ENCODE peak calls at places on chromosome 20, in four cellular contexts. J is cardiac muscle cell, Y is endothelial cell, R is stomach. A is an unnamed sample.

GRCh38 chr20:1813101-1813529 is 82.1 kb upstream of the SIRPA start:
- DNase-seq in J (peak; percentile 80), Y (no peak), R (peak; percentile 60), A (peak; percentile 29)

GRCh38 chr20:58843128-58843556 is 7.6 kb downstream of the GNAS-AS1 start:
- DNase-seq in J (no peak), Y (no peak), R (no peak), A (no peak)

GRCh38 chr20:41308726-41309413 is 8.7 kb downstream of the ZHX3 start:
- DNase-seq in J (peak; percentile 82), Y (no peak), R (no peak), A (no peak)

GRCh38 chr20:3081641-3082040 is 2.9 kb downstream of the AVP start:
- DNase-seq in J (no peak), Y (no peak), R (no peak), A (no peak)

GRCh38 chr20:46651091-46651962 is at the start of gene SLC13A3:
- DNase-seq in J (peak; percentile 23), Y (peak; percentile 30), R (peak; percentile 46), A (no peak)

GRCh38 chr20:51565741-51566140 is 23.2 kb upstream of the NFATC2 start:
- DNase-seq in J (peak; percentile 8), Y (no peak), R (no peak), A (no peak)

GRCh38 chr20:58137236-58137635 is 91.2 kb downstream of the ANKRD60 start:
- DNase-seq in J (no peak), Y (no peak), R (no peak), A (no peak)

GRCh38 chr20:58470336-58470978 is 44.7 kb downstream of the APCDD1L start:
- DNase-seq in J (no peak), Y (no peak), R (no peak), A (no peak)

GRCh38 chr20:37342231-37343177 is 3.4 kb upstream of the SRC start:
- DNase-seq in J (peak; percentile 9), Y (no peak), R (no peak), A (no peak)

GRCh38 chr20:53934421-53935352 is 135.7 kb downstream of the BCAS1 start:
- DNase-seq in J (peak; percentile 90), Y (peak; percentile 44), R (no peak), A (no peak)

GRCh38 chr20:50153153-50153499 is 397 bp downstream of the PEDS1 start:
- DNase-seq in J (no peak), Y (no peak), R (no peak), A (no peak)

GRCh38 chr20:51385941-51386530 is 156.5 kb downstream of the NFATC2 start:
- DNase-seq in J (peak; percentile 62), Y (peak; percentile 52), R (no peak), A (peak; percentile 51)

GRCh38 chr20:33709905-33710541 is 10.1 kb downstream of the PXMP4 start:
- DNase-seq in J (no peak), Y (no peak), R (no peak), A (no peak)

GRCh38 chr20:47054945-47055344 is 160.3 kb downstream of the EYA2 start:
- DNase-seq in J (no peak), Y (no peak), R (no peak), A (no peak)

GRCh38 chr20:62367483-62368302 is 581 bp upstream of the LAMA5 start:
- DNase-seq in J (peak; percentile 36), Y (no peak), R (peak; percentile 60), A (no peak)

GRCh38 chr20:12056836-12057235 is 139.1 kb downstream of the BTBD3 start:
- DNase-seq in J (peak; percentile 51), Y (no peak), R (no peak), A (no peak)

GRCh38 chr20:58102744-58103516 is 125.5 kb downstream of the ANKRD60 start:
- DNase-seq in J (no peak), Y (no peak), R (no peak), A (no peak)

GRCh38 chr20:47529840-47530239 is 28.2 kb downstream of the NCOA3 start:
- DNase-seq in J (peak; percentile 69), Y (no peak), R (no peak), A (no peak)

GRCh38 chr20:39878809-39879208 is 810.2 kb downstream of the MAFB start:
- DNase-seq in J (no peak), Y (no peak), R (no peak), A (no peak)

GRCh38 chr20:3749689-3750639 is 17.5 kb downstream of the HSPA12B start:
- DNase-seq in J (no peak), Y (peak; percentile 80), R (peak; percentile 39), A (peak; percentile 29)

GRCh38 chr20:11716239-11716944 is 201.3 kb upstream of the BTBD3 start:
- DNase-seq in J (peak; percentile 57), Y (peak; percentile 48), R (no peak), A (peak; percentile 20)

GRCh38 chr20:36390719-36391415 is 84.7 kb downstream of the DLGAP4 start:
- DNase-seq in J (no peak), Y (no peak), R (no peak), A (no peak)

GRCh38 chr20:20005381-20005780 is 11.8 kb upstream of the NAA20 start:
- DNase-seq in J (no peak), Y (no peak), R (no peak), A (no peak)

GRCh38 chr20:10115021-10115420 is 80.2 kb downstream of the ANKEF1 start:
- DNase-seq in J (peak; percentile 62), Y (no peak), R (no peak), A (no peak)

GRCh38 chr20:2871111-2871465 is 2.2 kb upstream of the PTPRA start:
- DNase-seq in J (peak; percentile 27), Y (no peak), R (no peak), A (no peak)

GRCh38 chr20:61899971-61900370 is 165.7 kb downstream of the TAF4 start:
- DNase-seq in J (no peak), Y (no peak), R (no peak), A (no peak)

GRCh38 chr20:4664691-4665360 is 56.9 kb upstream of the PRND start:
- DNase-seq in J (no peak), Y (no peak), R (no peak), A (no peak)

GRCh38 chr20:63494420-63495166 is 4.3 kb downstream of the EEF1A2 start:
- DNase-seq in J (no peak), Y (no peak), R (no peak), A (no peak)

GRCh38 chr20:34083137-34083536 is 28.9 kb downstream of the EIF2S2 start:
- DNase-seq in J (peak; percentile 98), Y (no peak), R (peak; percentile 75), A (peak; percentile 85)

GRCh38 chr20:41316602-41317535 is 662 bp downstream of the ZHX3 start:
- DNase-seq in J (peak; percentile 76), Y (peak; percentile 67), R (peak; percentile 75), A (peak; percentile 65)

GRCh38 chr20:49293122-49293521 is 15.3 kb upstream of the ZNFX1 start:
- DNase-seq in J (no peak), Y (no peak), R (no peak), A (no peak)

GRCh38 chr20:5657190-5657872 is 92.9 kb upstream of the SHLD1 start:
- DNase-seq in J (peak; percentile 99), Y (peak; percentile 4), R (no peak), A (peak; percentile 30)

GRCh38 chr20:20201639-20202038 is 149.3 kb downstream of the CFAP61 start:
- DNase-seq in J (no peak), Y (no peak), R (no peak), A (no peak)

DNA sequence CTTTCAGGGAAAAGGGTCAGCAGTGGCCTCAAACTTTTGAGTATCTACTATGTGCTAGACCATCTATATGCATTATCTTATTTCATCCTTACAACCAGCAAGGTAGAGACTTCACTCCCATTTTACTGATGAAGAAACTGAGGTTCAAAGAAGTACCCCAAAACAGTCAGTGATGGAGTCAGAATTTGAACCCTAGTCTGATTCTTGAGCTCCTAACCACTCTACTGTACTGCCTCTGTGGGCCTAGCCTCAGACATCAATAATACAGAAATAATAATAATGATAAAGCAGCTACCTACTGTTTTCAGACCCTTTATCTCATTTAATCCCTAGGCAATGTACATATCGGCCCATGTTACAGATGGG is 8.4 kb downstream of the ADA start:
- DNase-seq in J (no peak), Y (no peak), R (no peak), A (no peak)
- TF ChIP-seq CTCF in J (no peak), Y (no peak), R (no peak), A (no peak)

GRCh38 chr20:8443464-8444072 is 311.5 kb downstream of the PLCB1 start:
- DNase-seq in J (no peak), Y (no peak), R (no peak), A (no peak)
- TF ChIP-seq CTCF in J (no peak), Y (no peak), R (no peak), A (no peak)

GRCh38 chr20:56501116-56501515 is 23.4 kb upstream of the FAM209A start:
- DNase-seq in J (no peak), Y (no peak), R (no peak), A (no peak)

GRCh38 chr20:56503911-56504310 is 20.6 kb upstream of the FAM209A start:
- DNase-seq in J (no peak), Y (no peak), R (no peak), A (no peak)

GRCh38 chr20:56506103-56506502 is 18.4 kb upstream of the FAM209A start:
- DNase-seq in J (peak; percentile 46), Y (peak; percentile 10), R (no peak), A (no peak)

DNA sequence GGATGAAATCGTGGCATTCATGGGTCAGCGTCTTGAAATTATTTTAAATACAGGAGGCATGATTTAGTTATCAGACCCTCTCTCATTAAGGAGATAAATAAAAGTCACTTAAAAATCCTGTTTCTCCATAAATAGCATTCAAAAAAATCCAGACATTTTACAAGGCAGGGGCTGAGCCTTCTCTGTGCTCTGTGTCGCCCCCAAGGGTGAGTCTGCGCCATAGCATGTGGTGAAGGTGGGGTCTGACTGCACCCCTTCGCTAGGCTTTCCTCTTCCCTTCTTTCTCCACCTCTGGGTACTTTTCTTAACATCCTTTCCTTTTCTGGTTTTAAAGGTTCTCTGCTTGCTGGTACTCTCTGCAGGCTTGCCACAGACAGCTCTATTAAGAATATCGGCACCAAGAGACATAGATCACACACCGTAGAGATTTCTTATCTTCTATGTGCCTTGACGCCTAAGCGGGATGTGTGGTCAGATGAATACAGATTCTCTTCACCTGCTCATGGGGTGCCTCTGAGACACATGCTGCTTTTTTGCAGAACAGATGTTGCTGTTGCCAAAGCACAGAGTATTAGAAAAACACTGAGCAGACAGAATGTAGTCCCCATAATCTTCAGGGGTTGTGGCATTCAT is 20.1 kb upstream of the FAM209A start:
- DNase-seq in J (peak; percentile 6), Y (peak; percentile 47), R (no peak), A (no peak)
- TF ChIP-seq CTCF in J (peak; percentile 57), Y (peak; percentile 59), R (no peak), A (peak; percentile 31)

GRCh38 chr20:22861231-22861980 is 173.7 kb upstream of the SSTR4 start:
- DNase-seq in J (peak; percentile 21), Y (no peak), R (no peak), A (no peak)

GRCh38 chr20:22861990-22862389 is 173.1 kb upstream of the SSTR4 start:
- DNase-seq in J (peak; percentile 3), Y (peak; percentile 36), R (no peak), A (no peak)

GRCh38 chr20:22863881-22864280 is 171.2 kb upstream of the SSTR4 start:
- DNase-seq in J (no peak), Y (no peak), R (no peak), A (no peak)

GRCh38 chr20:22866757-22867425 is 168.2 kb upstream of the SSTR4 start:
- DNase-seq in J (peak; percentile 14), Y (no peak), R (no peak), A (no peak)

GRCh38 chr20:22862645-22863230 is 172.4 kb upstream of the SSTR4 start:
- DNase-seq in J (no peak), Y (no peak), R (no peak), A (no peak)
- TF ChIP-seq CTCF in J (peak; percentile 14), Y (no peak), R (no peak), A (no peak)